ENCODE peak calls at places on chromosomes 1 and 21, in five cellular contexts. N is MM.1S, G is PC-3, T is HCT116, H is SK-N-SH. I is an unnamed sample.

GRCh38 chr1:89563957-89564604 is 39.5 kb downstream of the LRRC8B start:
- DNase-seq in N (no peak), H (peak; percentile 33), G (no peak), T (no peak), I (no peak)

GRCh38 chr1:235259133-235259778 is 68.7 kb downstream of the ARID4B start:
- DNase-seq in H (no peak), G (no peak), T (no peak), N (peak; percentile 56), I (no peak)

GRCh38 chr1:220462756-220463155 is 65.2 kb upstream of the MARK1 start:
- DNase-seq in T (no peak), N (no peak), G (peak; percentile 48), H (peak; percentile 40), I (no peak)

GRCh38 chr1:118217073-118217620 is 32.1 kb upstream of the SPAG17 start:
- DNase-seq in H (no peak), G (no peak), N (no peak), T (no peak), I (no peak)

GRCh38 chr21:44699502-44700001 is 2.6 kb downstream of the KRTAP10-12 start:
- DNase-seq in N (no peak), G (no peak), H (peak; percentile 32), T (no peak), I (no peak)

GRCh38 chr1:58901008-58901407 is 117.2 kb upstream of the JUN start:
- DNase-seq in T (no peak), N (no peak), G (peak; percentile 61), H (no peak), I (no peak)

GRCh38 chr21:27275294-27275927 is 308.5 kb upstream of the ADAMTS5 start:
- DNase-seq in H (peak; percentile 15), T (no peak), G (peak; percentile 49), N (no peak), I (peak; percentile 84)

GRCh38 chr1:24572301-24572700 is 16.4 kb downstream of the NCMAP start:
- DNase-seq in G (no peak), T (no peak), H (no peak), N (no peak), I (no peak)

GRCh38 chr1:112955678-112956502 is at the start of gene SLC16A1:
- DNase-seq in H (peak; percentile 99), N (peak; percentile 82), G (peak; percentile 92), T (peak; percentile 74), I (peak; percentile 97)

GRCh38 chr1:47230692-47231313 is 1.2 kb downstream of the TAL1 start:
- DNase-seq in H (peak; percentile 65), T (no peak), N (no peak), G (no peak), I (no peak)

GRCh38 chr1:207056673-207057072 is 3.6 kb downstream of the PFKFB2 start:
- DNase-seq in G (no peak), N (no peak), T (no peak), H (no peak), I (no peak)

GRCh38 chr21:35933466-35933865 is 126.9 kb downstream of the SETD4 start:
- DNase-seq in G (peak; percentile 86), T (peak; percentile 36), H (no peak), N (no peak), I (peak; percentile 94)

GRCh38 chr21:42571391-42572150 is 57.9 kb downstream of the SLC37A1 start:
- DNase-seq in G (no peak), H (no peak), T (no peak), N (no peak), I (no peak)

GRCh38 chr1:21383785-21384401 is 56.0 kb upstream of the NBPF3 start:
- DNase-seq in H (no peak), N (peak; percentile 31), T (no peak), G (no peak), I (no peak)

DNA sequence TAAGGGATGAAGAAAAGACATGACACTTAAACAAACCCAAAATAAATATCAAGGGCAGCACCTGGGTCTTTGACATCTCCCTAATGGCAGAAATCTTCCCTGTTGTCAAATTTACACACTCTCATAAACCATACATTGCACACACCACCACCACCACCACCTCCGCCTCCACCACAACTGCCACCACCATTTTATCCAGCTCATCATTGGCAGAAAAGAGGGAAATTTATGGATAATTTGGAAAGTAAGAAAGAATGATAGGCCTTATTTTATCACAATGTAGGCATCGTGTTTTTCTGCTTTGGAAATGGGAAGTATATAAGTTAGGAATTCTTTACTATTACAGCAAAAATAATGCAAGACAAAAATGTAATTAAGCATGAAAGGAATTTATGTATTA is 27.3 kb upstream of the RGS13 start:
- DNase-seq in H (no peak), G (no peak), T (no peak), N (no peak), I (no peak)
- H3K9ac ChIP-seq in H (no peak overlapping the region), G (no peak overlapping the region), T (no peak overlapping the region), N (peak overlapping the region; percentile 40), I (no peak overlapping the region)

GRCh38 chr1:26094076-26094669 is 17.5 kb upstream of the PDIK1L start:
- DNase-seq in N (no peak), H (no peak), G (no peak), T (no peak), I (peak; percentile 11)
- H2AFZ ChIP-seq in N (no peak overlapping the region), H (no peak overlapping the region), G (no peak overlapping the region), T (no peak overlapping the region), I (peak overlapping the region; percentile 66)

GRCh38 chr1:114043548-114043947 is 64.3 kb downstream of the OLFML3 start:
- DNase-seq in H (no peak), T (no peak), N (no peak), G (no peak), I (no peak)
- H3K9me2 ChIP-seq in H (no peaks in the 10 kb centered on the region), T (no peaks in the 10 kb centered on the region), N (no peaks in the 10 kb centered on the region), G (no peaks in the 10 kb centered on the region), I (no peaks in the 10 kb centered on the region)

GRCh38 chr1:19405761-19406481 is 79.4 kb downstream of the CAPZB start:
- DNase-seq in T (no peak), H (peak; percentile 72), G (no peak), N (no peak), I (peak; percentile 70)
- H3K9ac ChIP-seq in T (no peak overlapping the region), H (no peak overlapping the region), G (no peak overlapping the region), N (no peak overlapping the region), I (peak overlapping the region; percentile 0)

GRCh38 chr1:30748098-30748698 is 9.4 kb downstream of the LAPTM5 start:
- DNase-seq in H (no peak), G (no peak), N (peak; percentile 82), T (no peak), I (no peak)

GRCh38 chr1:30748699-30749401 is 8.7 kb downstream of the LAPTM5 start:
- DNase-seq in G (no peak), T (no peak), N (no peak), H (no peak), I (no peak)

GRCh38 chr1:30750751-30751291 is 6.8 kb downstream of the LAPTM5 start:
- DNase-seq in H (no peak), T (no peak), N (no peak), G (no peak), I (no peak)

GRCh38 chr1:30751830-30752650 is 5.5 kb downstream of the LAPTM5 start:
- DNase-seq in G (no peak), N (no peak), H (no peak), T (no peak), I (no peak)

DNA sequence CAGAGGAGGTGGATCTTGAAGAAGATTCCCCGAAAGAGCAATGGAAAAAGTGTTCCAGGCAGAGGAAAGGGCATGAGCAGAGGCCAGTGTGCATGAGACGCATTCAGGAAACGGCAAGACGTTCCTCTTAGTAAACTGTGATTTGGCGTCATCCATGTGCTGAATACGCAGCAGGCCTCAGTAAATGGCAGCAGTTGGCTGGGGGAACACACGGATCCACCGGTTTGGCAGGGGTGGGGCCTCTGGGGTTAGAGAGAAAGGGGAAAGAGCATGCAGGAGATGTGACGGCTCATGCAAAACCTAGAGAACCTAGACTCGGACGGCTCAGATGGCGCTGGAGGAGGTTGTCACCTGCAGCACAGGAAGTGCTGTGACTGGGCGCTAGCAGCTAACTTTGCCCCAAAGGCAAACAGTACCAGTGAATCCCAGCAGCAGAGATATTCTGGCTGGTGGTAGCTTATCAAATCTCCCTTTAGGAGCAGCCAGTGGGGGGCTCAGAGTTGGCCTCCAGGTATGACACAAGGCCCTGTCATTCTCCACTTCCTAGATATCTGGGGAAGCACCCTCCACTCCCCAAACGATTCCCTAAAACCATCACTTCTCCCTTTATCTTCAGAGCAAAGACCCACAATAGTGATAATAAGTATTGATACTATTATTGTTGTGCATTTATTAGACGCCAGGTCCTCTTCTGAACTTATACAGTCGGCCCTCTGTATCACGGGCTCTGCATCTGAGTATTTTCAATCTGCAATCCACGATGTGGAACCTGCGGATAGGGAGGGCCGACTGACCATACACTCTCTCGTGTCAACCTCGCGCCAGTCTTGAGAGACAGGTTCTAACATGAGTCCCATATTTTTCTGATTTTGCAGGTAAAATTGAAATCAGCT is 7.6 kb downstream of the LAPTM5 start:
- DNase-seq in G (no peak), N (peak; percentile 90), H (no peak), T (no peak), I (no peak)
- H2AFZ ChIP-seq in G (no peak overlapping the region), N (no peak overlapping the region), H (no peak overlapping the region), T (no peak overlapping the region), I (no peak overlapping the region)

GRCh38 chr1:152539901-152540300 is 25.6 kb downstream of the CRCT1 start:
- DNase-seq in H (no peak), N (no peak), G (no peak), T (no peak), I (no peak)
- H3K9me2 ChIP-seq in H (no peaks in the 10 kb centered on the region), N (no peaks in the 10 kb centered on the region), G (no peaks in the 10 kb centered on the region), T (no peaks in the 10 kb centered on the region), I (no peaks in the 10 kb centered on the region)